ENCODE peak calls at places on chromosome 14, in ten cellular contexts. V is right lobe of liver, O is ovary, C is tibial nerve, Z is NB4, L is lower leg skin, M is spleen, U is adrenal gland, T is A549, X is esophagus squamous epithelium. E is an unnamed sample.

GRCh38 chr14:44783899-44784298 is 177.8 kb downstream of the KLHL28 start:
- DNase-seq in V (no peak), O (no peak), C (no peak), Z (no peak), L (no peak), M (no peak), U (no peak), T (no peak), X (no peak), E (no peak)

GRCh38 chr14:101789222-101789621 is 27.7 kb downstream of the PPP2R5C start:
- DNase-seq in V (no peak), O (no peak), C (no peak), Z (no peak), L (no peak), M (no peak), U (no peak), T (no peak), X (no peak), E (no peak)

GRCh38 chr14:52354257-52354656 is 40.1 kb downstream of the PTGER2 start:
- DNase-seq in V (no peak), O (no peak), C (no peak), Z (no peak), L (no peak), M (no peak), U (no peak), T (no peak), X (no peak), E (no peak)

GRCh38 chr14:63964063-63964462 is 111.3 kb downstream of the SYNE2 start:
- DNase-seq in V (peak), O (no peak), C (no peak), Z (no peak), L (no peak), M (no peak), U (no peak), T (no peak), X (no peak), E (no peak)

GRCh38 chr14:35696119-35696518 is 113.0 kb downstream of the RALGAPA1 start:
- DNase-seq in V (no peak), O (no peak), C (no peak), Z (no peak), L (no peak), M (no peak), U (peak), T (no peak), X (no peak), E (no peak)

GRCh38 chr14:81147140-81147897 is 73.4 kb downstream of the GTF2A1 start:
- DNase-seq in V (no peak), O (no peak), C (no peak), Z (no peak), L (no peak), M (no peak), U (no peak), T (no peak), X (no peak), E (no peak)

GRCh38 chr14:51082394-51082793 is 12.5 kb downstream of the TRIM9 start:
- DNase-seq in V (no peak), O (no peak), C (no peak), Z (no peak), L (peak), M (no peak), U (no peak), T (no peak), X (no peak), E (no peak)

GRCh38 chr14:100842799-100843198 is 16.9 kb downstream of the MEG3 start:
- DNase-seq in V (no peak), O (no peak), C (no peak), Z (no peak), L (peak), M (peak), U (no peak), T (no peak), X (no peak), E (no peak)

GRCh38 chr14:60865378-60866127 is 115.3 kb downstream of the TRMT5 start:
- DNase-seq in V (no peak), O (no peak), C (no peak), Z (no peak), L (no peak), M (no peak), U (no peak), T (no peak), X (no peak), E (no peak)

GRCh38 chr14:100114109-100114765 is 45.2 kb downstream of the DEGS2 start:
- DNase-seq in V (no peak), O (no peak), C (no peak), Z (no peak), L (no peak), M (peak), U (no peak), T (no peak), X (no peak), E (no peak)

GRCh38 chr14:89276424-89276975 is 140.5 kb downstream of the FOXN3 start:
- DNase-seq in V (no peak), O (no peak), C (no peak), Z (peak), L (no peak), M (no peak), U (no peak), T (no peak), X (no peak), E (peak)

GRCh38 chr14:78302841-78303240 is 132.7 kb downstream of the NRXN3 start:
- DNase-seq in V (no peak), O (no peak), C (no peak), Z (no peak), L (no peak), M (no peak), U (no peak), T (no peak), X (no peak), E (no peak)

GRCh38 chr14:49861581-49861922 is 9.0 kb upstream of the NEMF start:
- DNase-seq in V (peak), O (peak), C (peak), Z (peak), L (peak), M (peak), U (peak), T (peak), X (no peak), E (no peak)

GRCh38 chr14:29216774-29217232 is 450.2 kb downstream of the FOXG1 start:
- DNase-seq in V (no peak), O (no peak), C (no peak), Z (peak), L (no peak), M (no peak), U (no peak), T (no peak), X (no peak), E (no peak)

GRCh38 chr14:52661314-52661713 is 34.0 kb downstream of the ERO1A start:
- DNase-seq in V (no peak), O (no peak), C (no peak), Z (no peak), L (no peak), M (no peak), U (no peak), T (no peak), X (no peak), E (no peak)

GRCh38 chr14:24430143-24430681 is 458 bp downstream of the KHNYN start:
- DNase-seq in V (peak), O (peak), C (peak), Z (peak), L (peak), M (peak), U (peak), T (peak), X (no peak), E (peak)

GRCh38 chr14:77305696-77306095 is 15.0 kb downstream of the POMT2 start:
- DNase-seq in V (no peak), O (no peak), C (no peak), Z (no peak), L (no peak), M (no peak), U (no peak), T (no peak), X (no peak), E (no peak)

GRCh38 chr14:64986578-64987571 is at the start of gene FNTB:
- DNase-seq in V (peak), O (peak), C (peak), Z (peak), L (peak), M (peak), U (peak), T (peak), X (peak), E (peak)
- TF ChIP-seq POLR2A in V (peak), O (peak), C (no peak), Z (peak), L (no peak), M (no peak), U (no peak), T (peak), X (peak), E (no peak)

DNA sequence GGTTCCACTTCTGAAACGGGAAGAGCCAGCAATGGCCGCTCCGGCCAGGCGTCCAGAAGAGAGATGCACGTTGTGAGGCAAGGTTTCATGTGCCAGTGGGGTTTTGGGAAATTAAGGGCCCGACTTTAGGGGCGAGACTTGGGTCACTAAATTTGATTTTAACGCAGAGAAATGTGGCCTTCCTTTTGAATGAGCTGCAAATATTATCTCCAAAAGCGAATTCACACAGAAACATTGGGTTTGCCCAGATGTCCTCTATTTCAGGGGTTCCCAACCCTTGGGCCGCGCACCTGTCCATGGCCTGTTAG is 2.3 kb upstream of the RNASE4 start:
- DNase-seq in V (no peak), O (no peak), C (no peak), Z (no peak), L (no peak), M (no peak), U (peak), T (no peak), X (no peak), E (no peak)
- TF ChIP-seq POLR2A in V (no peak), O (no peak), C (no peak), Z (no peak), L (no peak), M (no peak), U (no peak), T (no peak), X (no peak), E (no peak)

DNA sequence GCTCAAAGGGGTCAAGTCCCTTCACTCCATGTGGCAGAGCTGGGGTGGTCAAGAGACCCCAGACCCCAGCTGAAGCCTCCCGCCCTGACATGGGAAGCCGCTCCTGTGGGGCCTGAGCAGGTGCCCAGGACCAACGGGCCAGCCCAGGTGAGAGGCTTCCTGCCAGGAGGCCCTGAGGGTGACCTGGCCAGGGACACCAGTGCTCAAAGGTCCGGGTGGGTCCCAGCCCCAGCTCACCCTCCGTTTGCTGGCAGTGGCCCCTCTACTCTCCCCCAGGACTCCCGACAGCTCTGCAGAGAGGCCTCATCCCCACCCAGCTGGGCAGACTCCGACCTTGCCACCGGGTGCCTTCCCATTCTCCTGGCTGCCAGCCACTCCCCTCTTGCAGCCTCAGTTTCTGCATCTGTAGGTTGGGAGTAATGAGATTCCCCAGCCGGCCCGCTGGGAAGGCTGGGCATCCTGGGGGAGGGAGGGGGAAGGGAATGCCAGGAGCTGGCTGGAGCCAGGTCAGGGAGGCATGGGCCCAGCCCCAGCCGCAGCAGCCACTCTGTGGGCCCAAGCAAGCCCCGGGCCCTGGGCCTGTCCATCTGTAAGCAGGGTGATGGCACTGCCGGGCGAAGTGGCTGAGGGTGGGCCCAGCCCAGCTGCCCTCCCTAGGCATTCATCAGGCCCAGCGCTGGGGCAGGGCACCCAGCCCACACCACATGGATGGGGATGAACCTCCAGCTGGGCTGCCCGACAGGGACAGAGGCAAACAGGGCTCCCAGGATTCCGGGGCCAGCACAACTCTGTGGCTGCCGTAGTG is 10.3 kb upstream of the INF2 start:
- DNase-seq in V (peak), O (peak), C (no peak), Z (no peak), L (no peak), M (peak), U (no peak), T (no peak), X (no peak), E (no peak)
- TF ChIP-seq POLR2A in V (no peak), O (no peak), C (no peak), Z (no peak), L (no peak), M (no peak), U (no peak), T (peak), X (no peak), E (no peak)

GRCh38 chr14:93969082-93969828 is 7.1 kb downstream of the ASB2 start:
- DNase-seq in V (no peak), O (no peak), C (no peak), Z (no peak), L (no peak), M (peak), U (no peak), T (no peak), X (no peak), E (no peak)
- TF ChIP-seq POLR2A in V (no peak), O (no peak), C (no peak), Z (no peak), L (no peak), M (no peak), U (no peak), T (no peak), X (no peak), E (no peak)

DNA sequence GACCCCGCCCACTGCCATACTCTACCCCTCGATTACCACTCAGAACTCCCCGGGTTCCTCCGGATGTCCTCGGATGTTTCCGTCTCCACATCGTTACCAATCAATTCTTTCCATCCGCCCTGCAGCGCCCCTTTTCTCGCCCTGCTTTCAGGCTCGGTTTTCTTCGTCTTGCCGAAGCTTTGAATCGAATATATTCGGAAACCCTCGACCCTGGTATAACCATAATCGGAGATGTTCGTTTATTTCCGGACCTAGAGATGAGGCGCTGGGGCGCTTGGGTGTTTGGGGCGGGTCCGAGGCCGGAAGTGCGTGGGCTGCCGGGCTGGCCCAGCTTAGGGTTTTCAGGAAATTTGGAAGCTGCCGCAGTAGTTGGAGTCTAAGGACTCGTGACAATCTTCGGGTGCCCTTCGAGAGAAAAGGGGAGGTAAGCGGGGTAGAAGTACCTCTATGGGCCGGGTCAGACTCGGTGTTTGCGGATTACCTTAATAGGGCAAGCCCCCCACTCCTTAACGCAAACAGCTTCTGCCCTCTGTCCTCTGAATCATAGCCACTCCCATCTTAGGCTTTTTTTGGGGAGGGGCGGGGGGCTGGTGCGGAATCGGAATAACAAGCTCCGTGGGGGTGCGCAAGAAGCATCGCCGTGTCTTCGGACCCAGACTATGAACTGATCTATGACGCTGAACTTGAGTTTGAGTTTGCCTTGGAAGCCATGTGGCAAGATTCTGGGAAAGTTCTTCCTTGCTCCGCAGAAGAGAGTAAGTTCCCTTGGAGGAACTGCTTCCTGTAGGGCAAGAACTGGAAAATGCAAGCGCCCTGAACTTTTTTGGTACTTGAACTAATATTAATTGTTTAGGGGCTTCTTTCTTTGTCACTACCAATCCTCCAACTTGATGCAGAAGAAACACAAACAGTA is at the start of gene C14orf119:
- DNase-seq in V (peak), O (no peak), C (peak), Z (peak), L (peak), M (peak), U (peak), T (peak), X (no peak), E (peak)
- TF ChIP-seq POLR2A in V (peak), O (peak), C (peak), Z (peak), L (peak), M (peak), U (peak), T (peak), X (peak), E (peak)